ENCODE peak calls at places on chromosomes 1 and 21, in eight cellular contexts. M is MM.1S, D is neural progenitor cell, X is HCT116, W is OCI-LY7, S is PC-3, L is GM23248, O is hepatocyte. Y is an unnamed sample.

GRCh38 chr1:176546825-176547224 is 83.8 kb downstream of the PAPPA2 start:
- DNase-seq in D (no peak), W (no peak), X (no peak), L (no peak), O (no peak), S (no peak), M (no peak), Y (no peak)

GRCh38 chr1:32353886-32354570 is 8.3 kb downstream of the FAM229A start:
- DNase-seq in W (no peak), L (peak), X (no peak), O (no peak), M (no peak), D (no peak), S (no peak), Y (no peak)

GRCh38 chr1:32255072-32256071 is 4.3 kb downstream of the LCK start:
- DNase-seq in O (no peak), S (no peak), M (no peak), D (no peak), X (no peak), L (no peak), W (peak), Y (no peak)

GRCh38 chr1:107357381-107357780 is 216.5 kb downstream of the NTNG1 start:
- DNase-seq in O (no peak), W (no peak), L (peak), M (no peak), D (no peak), X (no peak), S (no peak), Y (no peak)

GRCh38 chr1:22184892-22185612 is 42.2 kb upstream of the WNT4 start:
- DNase-seq in O (peak), S (no peak), M (no peak), L (no peak), W (no peak), X (no peak), D (peak), Y (peak)

GRCh38 chr1:53175302-53175913 is 21.2 kb upstream of the CPT2 start:
- DNase-seq in M (no peak), O (no peak), X (no peak), S (no peak), L (peak), W (no peak), D (no peak), Y (no peak)

GRCh38 chr1:221829327-221830011 is 87.6 kb upstream of the DUSP10 start:
- DNase-seq in M (no peak), D (no peak), O (no peak), L (peak), X (no peak), W (no peak), S (peak), Y (no peak)

GRCh38 chr1:35361638-35362037 is 93.1 kb downstream of the ZMYM4 start:
- DNase-seq in S (no peak), L (no peak), X (no peak), W (no peak), D (no peak), O (no peak), M (no peak), Y (peak)

GRCh38 chr1:10882069-10882468 is 85.6 kb upstream of the CASZ1 start:
- DNase-seq in D (no peak), X (no peak), S (no peak), W (no peak), M (no peak), O (no peak), L (no peak), Y (no peak)
- TF ChIP-seq EZH2phosphoT487 in D (no peak), X (no peak), S (no peak), W (no peak), M (no peak), O (no peak), L (no peak), Y (no peak)

GRCh38 chr21:44765231-44766013 is 36.2 kb downstream of the UBE2G2 start:
- DNase-seq in D (no peak), O (no peak), L (peak), W (no peak), S (peak), M (peak), X (no peak), Y (no peak)

GRCh38 chr21:44764319-44765230 is 37.0 kb downstream of the UBE2G2 start:
- DNase-seq in M (no peak), D (peak), L (peak), S (peak), O (no peak), W (no peak), X (no peak), Y (no peak)

GRCh38 chr21:44766014-44766817 is 35.4 kb downstream of the UBE2G2 start:
- DNase-seq in M (no peak), X (no peak), L (no peak), D (no peak), W (no peak), S (no peak), O (no peak), Y (no peak)

GRCh38 chr21:44767834-44768831 is 33.5 kb downstream of the UBE2G2 start:
- DNase-seq in X (no peak), M (no peak), D (peak), W (no peak), S (no peak), L (no peak), O (no peak), Y (peak)

DNA sequence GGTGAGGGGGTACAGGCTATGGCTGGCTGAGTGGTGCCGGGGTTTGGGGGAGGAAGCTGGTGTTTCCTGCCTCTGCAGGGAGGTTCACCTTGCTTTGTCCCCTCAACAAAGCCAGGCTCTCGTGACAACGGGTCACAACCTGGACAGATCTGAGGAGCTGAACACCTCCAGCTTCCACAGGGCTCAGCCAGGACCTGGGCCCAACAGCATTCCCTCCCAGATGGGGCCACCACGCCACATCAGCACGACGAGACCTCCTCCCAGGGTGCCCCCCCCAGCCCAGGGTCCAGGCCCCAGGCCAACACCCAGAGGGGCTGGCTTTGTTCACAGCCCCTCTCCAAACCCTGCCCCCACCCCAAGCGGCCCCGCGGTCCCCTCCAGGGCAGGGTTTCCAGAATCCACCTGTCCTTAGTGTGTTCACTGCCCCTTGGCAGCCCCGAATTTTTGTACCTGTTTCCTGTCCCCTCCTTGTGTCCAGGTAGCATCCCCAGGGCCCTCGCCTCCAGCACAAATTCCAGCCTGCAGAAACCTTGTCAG is 34.7 kb downstream of the UBE2G2 start:
- DNase-seq in L (no peak), O (no peak), D (no peak), W (no peak), X (no peak), S (no peak), M (no peak), Y (no peak)
- TF ChIP-seq EZH2phosphoT487 in L (no peak), O (no peak), D (no peak), W (no peak), X (no peak), S (no peak), M (no peak), Y (no peak)

DNA sequence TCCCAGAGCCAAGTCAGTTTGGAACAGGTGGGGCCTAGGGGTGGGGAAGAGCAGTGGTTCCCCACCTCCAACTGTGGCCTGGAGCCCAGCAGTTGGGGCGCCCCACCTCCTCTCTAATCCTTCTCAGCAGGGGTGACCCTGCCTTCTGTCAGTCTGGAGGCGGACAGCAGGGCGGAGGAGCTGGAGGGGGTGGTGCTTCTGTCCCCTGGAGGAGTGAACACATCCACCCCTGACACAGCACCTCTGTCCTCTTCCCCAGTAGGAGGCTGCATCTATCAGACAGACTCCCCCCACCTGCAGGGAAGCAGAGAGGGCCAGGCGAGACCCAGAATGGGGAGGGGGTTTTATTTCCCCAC is 73.8 kb downstream of the MRPL37 start:
- DNase-seq in X (no peak), M (no peak), W (no peak), O (peak), S (no peak), D (peak), L (peak), Y (peak)
- TF ChIP-seq EZH2phosphoT487 in X (no peak), M (no peak), W (no peak), O (no peak), S (no peak), D (no peak), L (no peak), Y (no peak)

DNA sequence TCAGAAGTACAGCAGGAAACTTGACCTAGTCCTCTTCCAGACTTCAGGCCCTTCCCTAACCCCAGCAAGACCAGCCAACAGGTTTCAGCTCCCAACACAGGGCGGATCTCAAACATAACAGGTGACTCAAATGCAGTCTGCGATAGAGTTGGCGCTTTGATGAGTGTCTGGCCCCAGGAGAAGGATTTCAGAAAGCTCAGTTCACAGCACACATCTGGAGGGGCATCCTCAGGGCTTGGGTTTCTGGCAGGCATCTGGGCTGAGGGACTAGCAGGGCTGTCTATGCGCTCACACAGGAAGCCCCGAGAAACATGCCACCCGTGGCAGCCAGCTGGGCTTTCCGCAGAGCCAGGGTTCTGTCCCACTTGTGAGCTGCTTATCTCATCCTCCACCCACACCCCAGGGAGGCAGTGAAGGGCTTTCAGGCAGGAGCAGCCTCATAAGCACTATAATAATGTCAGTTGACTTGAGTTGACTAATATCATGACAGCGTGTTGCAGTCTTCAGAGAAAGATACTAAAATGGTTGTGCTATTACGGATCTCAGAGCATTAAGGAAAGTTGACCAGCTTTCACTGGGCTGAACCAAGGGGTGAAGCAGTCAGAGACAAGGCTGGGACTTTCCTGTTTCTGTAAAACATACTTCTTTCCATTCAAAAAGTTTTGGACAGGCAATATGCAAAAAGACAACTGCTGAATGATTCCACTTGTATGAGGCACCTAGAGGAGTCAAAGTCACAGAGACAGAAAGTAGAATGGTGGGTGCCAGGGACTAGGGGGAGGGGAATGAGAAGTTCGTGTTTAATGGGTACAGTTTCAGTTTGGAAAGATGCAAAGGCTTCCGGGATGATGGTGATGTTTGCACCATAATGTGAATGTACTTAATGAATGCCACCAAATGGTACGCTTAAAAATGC is 233.0 kb upstream of the IRF2BP2 start:
- DNase-seq in D (no peak), O (no peak), M (no peak), L (no peak), X (no peak), S (no peak), W (peak), Y (no peak)
- TF ChIP-seq EZH2phosphoT487 in D (no peak), O (no peak), M (no peak), L (no peak), X (no peak), S (no peak), W (no peak), Y (no peak)